ENCODE peak calls at places on chromosome 10, in six cellular contexts. D is GM10248; Z is amniotic stem cell; M is activated T-cell treated with anti-CD3 and anti-CD28 coated beads, Interleukin-2, amount 50 U/mL, for 24 hours; Q is CD4-positive, CD25-positive, alpha-beta regulatory T cell; B is ovary. C is an unnamed sample.

GRCh38 chr10:71621263-71621751 is 98.3 kb downstream of the C10orf105 start:
- DNase-seq in D (no peak), Z (no peak), M (no peak), Q (no peak), B (peak), C (no peak)

GRCh38 chr10:110502851-110503301 is 5.2 kb downstream of the DUSP5 start:
- DNase-seq in D (peak), Z (no peak), M (peak), Q (no peak), B (peak), C (peak)

GRCh38 chr10:30701471-30702173 is 72.1 kb upstream of the LYZL2 start:
- DNase-seq in D (peak), Z (no peak), M (peak), Q (peak), B (no peak), C (peak)

GRCh38 chr10:64558094-64558870 is 1037.1 kb downstream of the REEP3 start:
- DNase-seq in D (no peak), Z (no peak), M (no peak), Q (no peak), B (no peak), C (no peak)

GRCh38 chr10:69568472-69569143 is 4.6 kb downstream of the NEUROG3 start:
- DNase-seq in D (no peak), Z (no peak), M (no peak), Q (no peak), B (no peak), C (no peak)

GRCh38 chr10:68075550-68076004 is 494 bp upstream of the HERC4 start:
- DNase-seq in D (peak), Z (no peak), M (no peak), Q (no peak), B (no peak), C (no peak)

GRCh38 chr10:12984165-12984747 is 17.3 kb downstream of the CCDC3 start:
- DNase-seq in D (no peak), Z (no peak), M (no peak), Q (no peak), B (no peak), C (no peak)

GRCh38 chr10:79292789-79293746 is 54.2 kb upstream of the PPIF start:
- DNase-seq in D (peak), Z (no peak), M (peak), Q (no peak), B (no peak), C (no peak)

GRCh38 chr10:4527281-4527960 is 298.6 kb upstream of the AKR1E2 start:
- DNase-seq in D (no peak), Z (no peak), M (no peak), Q (no peak), B (no peak), C (no peak)

GRCh38 chr10:34861293-34862004 is 46.4 kb upstream of the PARD3 start:
- DNase-seq in D (no peak), Z (no peak), M (no peak), Q (no peak), B (peak), C (no peak)

GRCh38 chr10:5293691-5294550 is 70.8 kb upstream of the UCN3 start:
- DNase-seq in D (peak), Z (no peak), M (peak), Q (peak), B (no peak), C (peak)

GRCh38 chr10:77348082-77348481 is 289.5 kb downstream of the KCNMA1 start:
- DNase-seq in D (no peak), Z (no peak), M (no peak), Q (no peak), B (no peak), C (no peak)

GRCh38 chr10:123149162-123149567 is 1.2 kb downstream of the HMX2 start:
- DNase-seq in D (no peak), Z (no peak), M (no peak), Q (no peak), B (no peak), C (no peak)

GRCh38 chr10:124349231-124349992 is 69.3 kb downstream of the OAT start:
- DNase-seq in D (no peak), Z (no peak), M (no peak), Q (no peak), B (no peak), C (no peak)

GRCh38 chr10:84198206-84198915 is 4.0 kb downstream of the CDHR1 start:
- DNase-seq in D (no peak), Z (no peak), M (no peak), Q (no peak), B (no peak), C (no peak)

GRCh38 chr10:132098539-132099421 is 33.0 kb downstream of the JAKMIP3 start:
- DNase-seq in D (no peak), Z (no peak), M (no peak), Q (no peak), B (no peak), C (peak)

GRCh38 chr10:114893248-114893647 is 44.7 kb upstream of the TRUB1 start:
- DNase-seq in D (no peak), Z (no peak), M (no peak), Q (no peak), B (no peak), C (no peak)

GRCh38 chr10:12508165-12508564 is 158.8 kb downstream of the CAMK1D start:
- DNase-seq in D (no peak), Z (no peak), M (no peak), Q (no peak), B (no peak), C (no peak)